ENCODE peak calls at places on chromosome 11, in five cellular contexts. One of them, this sample, is unnamed.
A peak's percentile ranks its signal among the peaks of the same experiment; 100 is the strongest.

GRCh38 chr11:87819141-87819540 is 356.1 kb downstream of the RAB38 start:
- DNase-seq in amniotic stem cell: no peak
- DNase-seq in fibroblast of mammary gland: peak; percentile 20
- DNase-seq in activated T-cell treated with anti-CD3 and anti-CD28 coated beads for 48 hours: no peak
- DNase-seq in CD4-positive, CD25-positive, alpha-beta regulatory T cell: no peak
- DNase-seq in this sample: no peak

GRCh38 chr11:131691558-131692041 is 321.2 kb downstream of the NTM start:
- DNase-seq in amniotic stem cell: no peak
- DNase-seq in fibroblast of mammary gland: peak; percentile 31
- DNase-seq in activated T-cell treated with anti-CD3 and anti-CD28 coated beads for 48 hours: peak; percentile 45
- DNase-seq in CD4-positive, CD25-positive, alpha-beta regulatory T cell: no peak
- DNase-seq in this sample: no peak

GRCh38 chr11:2541321-2541680 is 96.5 kb downstream of the KCNQ1 start:
- DNase-seq in amniotic stem cell: no peak
- DNase-seq in fibroblast of mammary gland: no peak
- DNase-seq in activated T-cell treated with anti-CD3 and anti-CD28 coated beads for 48 hours: no peak
- DNase-seq in CD4-positive, CD25-positive, alpha-beta regulatory T cell: no peak
- DNase-seq in this sample: no peak

GRCh38 chr11:118415739-118416068 is 14.3 kb downstream of the ATP5MG start:
- DNase-seq in amniotic stem cell: peak; percentile 90
- DNase-seq in fibroblast of mammary gland: peak; percentile 94
- DNase-seq in activated T-cell treated with anti-CD3 and anti-CD28 coated beads for 48 hours: no peak
- DNase-seq in CD4-positive, CD25-positive, alpha-beta regulatory T cell: no peak
- DNase-seq in this sample: no peak

GRCh38 chr11:33861911-33862310 is 30.0 kb downstream of the LMO2 start:
- DNase-seq in amniotic stem cell: no peak
- DNase-seq in fibroblast of mammary gland: no peak
- DNase-seq in activated T-cell treated with anti-CD3 and anti-CD28 coated beads for 48 hours: no peak
- DNase-seq in CD4-positive, CD25-positive, alpha-beta regulatory T cell: no peak
- DNase-seq in this sample: no peak

GRCh38 chr11:124195419-124195734 is 12.2 kb downstream of the OR10D3 start:
- DNase-seq in amniotic stem cell: no peak
- DNase-seq in fibroblast of mammary gland: no peak
- DNase-seq in activated T-cell treated with anti-CD3 and anti-CD28 coated beads for 48 hours: no peak
- DNase-seq in CD4-positive, CD25-positive, alpha-beta regulatory T cell: no peak
- DNase-seq in this sample: no peak

GRCh38 chr11:57647368-57647767 is 2.3 kb downstream of the YPEL4 start:
- DNase-seq in amniotic stem cell: no peak
- DNase-seq in fibroblast of mammary gland: no peak
- DNase-seq in activated T-cell treated with anti-CD3 and anti-CD28 coated beads for 48 hours: no peak
- DNase-seq in CD4-positive, CD25-positive, alpha-beta regulatory T cell: no peak
- DNase-seq in this sample: no peak

GRCh38 chr11:71342951-71343827 is 90.8 kb upstream of the SHANK2 start:
- DNase-seq in amniotic stem cell: peak; percentile 1
- DNase-seq in fibroblast of mammary gland: peak; percentile 36
- DNase-seq in activated T-cell treated with anti-CD3 and anti-CD28 coated beads for 48 hours: peak; percentile 4
- DNase-seq in CD4-positive, CD25-positive, alpha-beta regulatory T cell: no peak
- DNase-seq in this sample: no peak

GRCh38 chr11:34323601-34324000 is 34.2 kb downstream of the ABTB2 start:
- DNase-seq in amniotic stem cell: no peak
- DNase-seq in fibroblast of mammary gland: no peak
- DNase-seq in activated T-cell treated with anti-CD3 and anti-CD28 coated beads for 48 hours: no peak
- DNase-seq in CD4-positive, CD25-positive, alpha-beta regulatory T cell: no peak
- DNase-seq in this sample: no peak

GRCh38 chr11:64887757-64888405 is 9.5 kb upstream of the EHD1 start:
- DNase-seq in amniotic stem cell: no peak
- DNase-seq in fibroblast of mammary gland: peak; percentile 47
- DNase-seq in activated T-cell treated with anti-CD3 and anti-CD28 coated beads for 48 hours: peak; percentile 84
- DNase-seq in CD4-positive, CD25-positive, alpha-beta regulatory T cell: peak; percentile 85
- DNase-seq in this sample: peak; percentile 85

GRCh38 chr11:7638710-7639642 is 34.3 kb downstream of the CYB5R2 start:
- DNase-seq in amniotic stem cell: no peak
- DNase-seq in fibroblast of mammary gland: no peak
- DNase-seq in activated T-cell treated with anti-CD3 and anti-CD28 coated beads for 48 hours: no peak
- DNase-seq in CD4-positive, CD25-positive, alpha-beta regulatory T cell: no peak
- DNase-seq in this sample: no peak

GRCh38 chr11:420054-420910 is 5.5 kb upstream of the SIGIRR start:
- DNase-seq in amniotic stem cell: no peak
- DNase-seq in fibroblast of mammary gland: no peak
- DNase-seq in activated T-cell treated with anti-CD3 and anti-CD28 coated beads for 48 hours: no peak
- DNase-seq in CD4-positive, CD25-positive, alpha-beta regulatory T cell: no peak
- DNase-seq in this sample: no peak

GRCh38 chr11:10779086-10779485 is 28.0 kb downstream of the CTR9 start:
- DNase-seq in amniotic stem cell: no peak
- DNase-seq in fibroblast of mammary gland: peak; percentile 40
- DNase-seq in activated T-cell treated with anti-CD3 and anti-CD28 coated beads for 48 hours: no peak
- DNase-seq in CD4-positive, CD25-positive, alpha-beta regulatory T cell: no peak
- DNase-seq in this sample: no peak

GRCh38 chr11:119196833-119197483 is 9.2 kb upstream of the CBL start:
- DNase-seq in amniotic stem cell: peak; percentile 54
- DNase-seq in fibroblast of mammary gland: peak; percentile 87
- DNase-seq in activated T-cell treated with anti-CD3 and anti-CD28 coated beads for 48 hours: peak; percentile 41
- DNase-seq in CD4-positive, CD25-positive, alpha-beta regulatory T cell: peak; percentile 79
- DNase-seq in this sample: peak; percentile 73

GRCh38 chr11:64998690-64999431 is 2.1 kb upstream of the BATF2 start:
- DNase-seq in amniotic stem cell: no peak
- DNase-seq in fibroblast of mammary gland: no peak
- DNase-seq in activated T-cell treated with anti-CD3 and anti-CD28 coated beads for 48 hours: no peak
- DNase-seq in CD4-positive, CD25-positive, alpha-beta regulatory T cell: no peak
- DNase-seq in this sample: no peak

GRCh38 chr11:45405916-45406670 is 120.0 kb upstream of the SYT13 start:
- DNase-seq in amniotic stem cell: no peak
- DNase-seq in fibroblast of mammary gland: peak; percentile 49
- DNase-seq in activated T-cell treated with anti-CD3 and anti-CD28 coated beads for 48 hours: no peak
- DNase-seq in CD4-positive, CD25-positive, alpha-beta regulatory T cell: no peak
- DNase-seq in this sample: no peak

GRCh38 chr11:116169776-116170175 is 603.0 kb downstream of the BUD13 start:
- DNase-seq in amniotic stem cell: no peak
- DNase-seq in fibroblast of mammary gland: no peak
- DNase-seq in activated T-cell treated with anti-CD3 and anti-CD28 coated beads for 48 hours: no peak
- DNase-seq in CD4-positive, CD25-positive, alpha-beta regulatory T cell: no peak
- DNase-seq in this sample: no peak

GRCh38 chr11:62443390-62444201 is 24.8 kb downstream of the SCGB1A1 start:
- DNase-seq in amniotic stem cell: no peak
- DNase-seq in fibroblast of mammary gland: no peak
- DNase-seq in activated T-cell treated with anti-CD3 and anti-CD28 coated beads for 48 hours: no peak
- DNase-seq in CD4-positive, CD25-positive, alpha-beta regulatory T cell: no peak
- DNase-seq in this sample: peak; percentile 29

GRCh38 chr11:8652140-8652539 is 30.3 kb downstream of the TRIM66 start:
- DNase-seq in amniotic stem cell: peak; percentile 81
- DNase-seq in fibroblast of mammary gland: peak; percentile 98
- DNase-seq in activated T-cell treated with anti-CD3 and anti-CD28 coated beads for 48 hours: no peak
- DNase-seq in CD4-positive, CD25-positive, alpha-beta regulatory T cell: no peak
- DNase-seq in this sample: no peak

GRCh38 chr11:62402226-62402625 is 16.6 kb upstream of the SCGB1A1 start:
- DNase-seq in amniotic stem cell: no peak
- DNase-seq in fibroblast of mammary gland: peak; percentile 24
- DNase-seq in activated T-cell treated with anti-CD3 and anti-CD28 coated beads for 48 hours: peak; percentile 39
- DNase-seq in CD4-positive, CD25-positive, alpha-beta regulatory T cell: peak; percentile 32
- DNase-seq in this sample: no peak

GRCh38 chr11:28777126-28777525 is 668.9 kb downstream of the METTL15 start:
- DNase-seq in amniotic stem cell: no peak
- DNase-seq in fibroblast of mammary gland: no peak
- DNase-seq in activated T-cell treated with anti-CD3 and anti-CD28 coated beads for 48 hours: no peak
- DNase-seq in CD4-positive, CD25-positive, alpha-beta regulatory T cell: no peak
- DNase-seq in this sample: no peak

GRCh38 chr11:47318166-47318565 is 34.3 kb downstream of the MYBPC3 start:
- DNase-seq in amniotic stem cell: no peak
- DNase-seq in fibroblast of mammary gland: no peak
- DNase-seq in activated T-cell treated with anti-CD3 and anti-CD28 coated beads for 48 hours: no peak
- DNase-seq in CD4-positive, CD25-positive, alpha-beta regulatory T cell: no peak
- DNase-seq in this sample: no peak

GRCh38 chr11:93504110-93505095 is 38.8 kb downstream of the SMCO4 start:
- DNase-seq in amniotic stem cell: no peak
- DNase-seq in fibroblast of mammary gland: no peak
- DNase-seq in activated T-cell treated with anti-CD3 and anti-CD28 coated beads for 48 hours: no peak
- DNase-seq in CD4-positive, CD25-positive, alpha-beta regulatory T cell: no peak
- DNase-seq in this sample: no peak

GRCh38 chr11:16945671-16946469 is 68.3 kb downstream of the PLEKHA7 start:
- DNase-seq in amniotic stem cell: peak; percentile 2
- DNase-seq in fibroblast of mammary gland: peak; percentile 57
- DNase-seq in activated T-cell treated with anti-CD3 and anti-CD28 coated beads for 48 hours: peak; percentile 44
- DNase-seq in CD4-positive, CD25-positive, alpha-beta regulatory T cell: peak; percentile 15
- DNase-seq in this sample: no peak

GRCh38 chr11:113198907-113199660 is 115.3 kb upstream of the TTC12 start:
- DNase-seq in amniotic stem cell: no peak
- DNase-seq in fibroblast of mammary gland: no peak
- DNase-seq in activated T-cell treated with anti-CD3 and anti-CD28 coated beads for 48 hours: no peak
- DNase-seq in CD4-positive, CD25-positive, alpha-beta regulatory T cell: no peak
- DNase-seq in this sample: no peak

GRCh38 chr11:134355656-134356055 is 23.9 kb downstream of the GLB1L2 start:
- DNase-seq in amniotic stem cell: no peak
- DNase-seq in fibroblast of mammary gland: no peak
- DNase-seq in activated T-cell treated with anti-CD3 and anti-CD28 coated beads for 48 hours: no peak
- DNase-seq in CD4-positive, CD25-positive, alpha-beta regulatory T cell: no peak
- DNase-seq in this sample: no peak

GRCh38 chr11:111329306-111330204 is 31.2 kb downstream of the POU2AF3 start:
- DNase-seq in amniotic stem cell: no peak
- DNase-seq in fibroblast of mammary gland: no peak
- DNase-seq in activated T-cell treated with anti-CD3 and anti-CD28 coated beads for 48 hours: no peak
- DNase-seq in CD4-positive, CD25-positive, alpha-beta regulatory T cell: no peak
- DNase-seq in this sample: no peak